ENCODE peak calls at places on chromosomes 5 and 9, in nine cellular contexts. L, T, S, N, W, B, M, E and D are unnamed samples.

GRCh38 chr9:86481466-86481865 is 127.3 kb upstream of the TUT7 start:
- DNase-seq in W (no peak), L (no peak), T (no peak), B (no peak), E (no peak), S (no peak), N (no peak), M (no peak), D (no peak)

GRCh38 chr9:133839822-133840329 is 101.7 kb upstream of the SARDH start:
- DNase-seq in M (peak), E (peak), L (no peak), T (no peak), N (no peak), S (no peak), B (no peak), W (no peak), D (peak)

GRCh38 chr9:69932901-69933300 is 110.7 kb upstream of the MAMDC2 start:
- DNase-seq in E (peak), T (peak), B (no peak), N (peak), L (no peak), M (no peak), W (no peak), S (no peak), D (no peak)

GRCh38 chr9:34387239-34387638 is 10.5 kb upstream of the MYORG start:
- DNase-seq in M (no peak), S (no peak), B (no peak), L (no peak), N (no peak), W (no peak), T (no peak), E (no peak), D (no peak)

GRCh38 chr5:1517838-1518237 is 5.9 kb downstream of the LPCAT1 start:
- DNase-seq in E (no peak), M (peak), S (peak), L (no peak), W (no peak), N (no peak), T (no peak), B (no peak), D (no peak)

GRCh38 chr9:125659954-125660353 is 47.1 kb downstream of the MAPKAP1 start:
- DNase-seq in B (no peak), S (no peak), N (no peak), W (peak), M (no peak), L (peak), T (no peak), E (peak), D (no peak)

GRCh38 chr5:172444626-172445365 is 9.5 kb downstream of the SH3PXD2B start:
- DNase-seq in M (no peak), T (no peak), B (no peak), E (no peak), L (no peak), S (no peak), N (no peak), W (no peak), D (no peak)

GRCh38 chr9:132312873-132313272 is 41.9 kb downstream of the SETX start:
- DNase-seq in T (no peak), E (peak), W (no peak), L (no peak), B (no peak), S (no peak), M (no peak), N (no peak), D (no peak)

GRCh38 chr5:136038635-136039034 is 9.8 kb downstream of the TGFBI start:
- DNase-seq in L (no peak), N (no peak), T (no peak), B (no peak), E (peak), S (no peak), M (no peak), W (peak), D (no peak)

GRCh38 chr9:128072144-128073021 is 4.4 kb downstream of the SLC25A25 start:
- DNase-seq in W (peak), B (peak), E (peak), N (peak), T (no peak), L (no peak), M (peak), S (no peak), D (peak)

GRCh38 chr5:140321796-140322195 is 18.9 kb upstream of the PFDN1 start:
- DNase-seq in W (no peak), L (no peak), S (peak), E (no peak), N (no peak), B (no peak), M (peak), T (no peak), D (no peak)

GRCh38 chr5:133839721-133840120 is 128.7 kb downstream of the C5orf15 start:
- DNase-seq in W (no peak), N (no peak), B (no peak), L (no peak), M (no peak), E (no peak), T (no peak), S (no peak), D (no peak)

GRCh38 chr9:100587375-100587774 is 9.5 kb downstream of the CAVIN4 start:
- DNase-seq in W (peak), S (no peak), L (no peak), N (no peak), E (no peak), T (no peak), M (no peak), B (no peak), D (no peak)

GRCh38 chr5:181181650-181182565 is 23.1 kb downstream of the TRIM7 start:
- DNase-seq in M (peak), N (peak), B (peak), E (peak), S (peak), T (no peak), L (no peak), W (peak), D (no peak)

GRCh38 chr9:5910413-5911057 is 19.8 kb downstream of the MLANA start:
- DNase-seq in T (no peak), N (no peak), W (no peak), S (no peak), B (no peak), E (no peak), L (no peak), M (no peak), D (no peak)

GRCh38 chr9:91905958-91906585 is 44.0 kb downstream of the ROR2 start:
- DNase-seq in E (no peak), S (peak), L (no peak), W (no peak), M (no peak), T (peak), B (peak), N (no peak), D (no peak)

GRCh38 chr9:98785333-98785933 is 10.9 kb downstream of the ANKS6 start:
- DNase-seq in B (no peak), M (no peak), T (no peak), S (no peak), E (no peak), L (no peak), W (no peak), N (no peak), D (no peak)

GRCh38 chr9:123954921-123955320 is 25.0 kb upstream of the DENND1A start:
- DNase-seq in S (no peak), E (peak), T (no peak), N (peak), W (no peak), M (no peak), B (no peak), L (no peak), D (no peak)

GRCh38 chr9:108511200-108511756 is 344.5 kb downstream of the ACTL7B start:
- DNase-seq in E (peak), T (no peak), L (no peak), W (peak), B (no peak), M (no peak), N (no peak), S (no peak), D (peak)

GRCh38 chr5:55600536-55601208 is 65.9 kb upstream of the PLPP1 start:
- DNase-seq in E (peak), B (no peak), W (peak), S (no peak), T (no peak), N (no peak), M (no peak), L (no peak), D (no peak)

GRCh38 chr5:55599148-55600050 is 64.6 kb upstream of the PLPP1 start:
- DNase-seq in T (no peak), L (no peak), E (no peak), M (no peak), W (no peak), N (no peak), B (no peak), S (no peak), D (no peak)

GRCh38 chr5:55600086-55600485 is 65.3 kb upstream of the PLPP1 start:
- DNase-seq in W (no peak), S (no peak), N (no peak), T (no peak), M (no peak), L (no peak), B (no peak), E (no peak), D (no peak)

GRCh38 chr5:55594636-55595035 is 59.9 kb upstream of the PLPP1 start:
- DNase-seq in S (no peak), M (no peak), L (no peak), N (no peak), W (peak), T (no peak), B (no peak), E (no peak), D (no peak)

DNA sequence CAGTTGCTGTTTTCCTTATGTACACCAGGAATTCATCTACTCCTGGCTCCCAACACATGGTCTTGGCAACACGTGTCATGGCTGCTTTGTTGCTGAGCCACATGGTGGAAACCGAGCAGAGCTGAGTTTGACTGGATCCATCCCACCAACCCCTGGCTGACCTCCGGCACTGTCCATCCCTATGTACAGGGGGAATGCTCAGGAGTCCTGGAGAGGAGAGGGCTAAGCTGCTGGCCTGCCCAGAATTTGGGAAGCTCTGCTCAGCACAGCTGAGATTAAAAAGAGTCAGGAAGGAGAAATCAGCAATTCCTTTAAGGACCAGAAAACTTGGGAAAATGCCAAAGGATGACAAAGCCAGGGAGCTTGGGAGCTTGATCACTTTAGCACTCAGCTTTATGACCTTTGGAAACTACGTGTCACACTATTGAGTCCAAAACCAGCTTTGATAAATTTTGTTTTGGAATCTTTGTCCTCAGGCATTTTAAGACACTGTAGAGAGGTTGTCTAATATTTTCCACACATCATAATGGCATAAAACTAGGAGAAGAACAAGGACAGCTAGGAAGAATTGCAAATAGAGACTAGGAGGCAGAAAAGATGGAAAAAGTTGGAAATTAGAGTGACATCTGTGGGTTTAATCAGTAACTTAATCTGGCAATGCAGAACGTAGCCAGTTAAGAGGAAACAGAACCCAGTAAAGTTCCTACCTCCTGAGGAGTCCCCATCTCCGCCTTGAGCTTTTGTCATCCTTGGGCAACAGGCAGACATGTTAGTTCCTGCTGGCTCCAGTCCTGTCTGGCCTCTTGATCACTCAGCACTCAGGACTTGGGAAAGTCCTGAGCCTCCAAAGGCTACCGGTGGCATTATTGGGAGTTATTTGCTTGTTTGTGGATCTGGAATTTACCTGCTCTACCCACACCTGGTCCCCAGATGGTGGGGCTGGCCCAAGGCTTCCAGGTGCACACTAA is 62.5 kb upstream of the PLPP1 start:
- DNase-seq in L (no peak), M (peak), W (peak), E (peak), T (no peak), B (no peak), N (peak), S (peak), D (no peak)
- TF ChIP-seq CTCF in L (no peak), M (no peak), W (no peak), E (no peak), T (no peak), B (no peak), N (no peak), S (no peak), D (no peak)

DNA sequence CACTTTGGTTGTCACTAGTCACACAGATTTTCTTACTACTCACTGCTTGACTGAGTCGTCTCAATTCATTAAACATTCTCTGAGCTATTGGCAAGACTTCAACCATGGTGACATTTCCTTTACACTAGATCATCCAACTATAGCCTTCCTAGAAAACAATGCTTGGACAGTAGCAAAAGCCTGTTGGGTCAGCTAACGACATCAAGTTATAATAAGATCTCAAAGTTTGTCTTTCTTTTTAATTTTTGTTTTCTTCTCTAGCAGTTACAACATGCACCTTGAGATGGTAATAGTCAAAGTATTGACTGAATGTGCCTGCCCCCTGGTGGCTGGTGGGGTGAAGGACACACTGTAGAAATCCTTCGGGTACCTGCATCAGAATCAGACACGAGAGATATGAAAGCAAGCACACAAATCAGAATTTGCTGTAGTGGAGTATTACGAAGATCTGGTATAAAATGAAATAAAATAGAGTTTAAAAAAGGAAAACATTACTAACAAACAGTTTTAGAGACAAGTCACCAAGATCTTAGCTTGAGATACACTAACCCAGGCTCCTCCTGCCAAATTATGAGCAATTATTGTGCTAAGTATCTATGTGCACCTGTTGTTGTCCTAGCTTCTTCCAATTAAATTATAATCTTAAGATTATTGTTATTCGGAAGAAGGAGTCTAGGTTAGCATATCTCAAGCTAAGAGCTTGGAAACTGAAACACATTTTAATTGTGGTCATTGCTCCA is 81.2 kb downstream of the ARL15 start:
- DNase-seq in M (peak), W (peak), E (peak), N (peak), T (peak), B (peak), S (peak), L (no peak), D (peak)
- TF ChIP-seq CTCF in M (peak), W (peak), E (peak), N (peak), T (peak), B (peak), S (peak), L (peak), D (peak)

GRCh38 chr5:146205499-146206202 is 2.2 kb downstream of the RBM27 start:
- DNase-seq in N (no peak), S (no peak), M (no peak), L (no peak), B (no peak), E (no peak), W (no peak), T (no peak), D (no peak)

GRCh38 chr5:146213210-146213838 is 9.9 kb downstream of the RBM27 start:
- DNase-seq in L (no peak), W (peak), E (peak), M (no peak), S (no peak), T (no peak), B (no peak), N (peak), D (no peak)

GRCh38 chr5:146203872-146204192 is 427 bp downstream of the RBM27 start:
- DNase-seq in W (no peak), N (no peak), L (no peak), E (no peak), M (no peak), B (no peak), T (peak), S (no peak), D (no peak)

GRCh38 chr5:146206257-146206656 is 2.9 kb downstream of the RBM27 start:
- DNase-seq in S (no peak), W (no peak), M (no peak), E (no peak), N (no peak), B (no peak), T (no peak), L (no peak), D (no peak)

GRCh38 chr5:146208916-146209522 is 5.6 kb downstream of the RBM27 start:
- DNase-seq in B (no peak), T (peak), M (no peak), E (no peak), W (no peak), S (no peak), L (no peak), N (no peak), D (no peak)
- TF ChIP-seq CTCF in B (no peak), T (no peak), M (peak), E (peak), W (no peak), S (no peak), L (no peak), N (peak), D (no peak)

GRCh38 chr9:112041536-112042243 is 133.4 kb downstream of the SUSD1 start:
- DNase-seq in S (no peak), B (no peak), T (peak), E (peak), W (peak), N (peak), M (peak), L (peak), D (peak)
- TF ChIP-seq CTCF in S (no peak), B (no peak), T (no peak), E (no peak), W (no peak), N (no peak), M (no peak), L (no peak), D (no peak)

GRCh38 chr9:78857371-78858225 is 560.7 kb downstream of the PSAT1 start:
- DNase-seq in L (no peak), N (no peak), T (no peak), W (no peak), B (no peak), S (no peak), E (no peak), M (no peak), D (no peak)

GRCh38 chr9:78858266-78858665 is 561.3 kb downstream of the PSAT1 start:
- DNase-seq in E (no peak), S (no peak), T (no peak), W (peak), N (no peak), L (no peak), M (no peak), B (no peak), D (no peak)

GRCh38 chr9:78863531-78863930 is 566.6 kb downstream of the PSAT1 start:
- DNase-seq in E (peak), T (no peak), S (no peak), N (no peak), M (no peak), W (peak), B (no peak), L (no peak), D (no peak)

GRCh38 chr9:78856781-78857180 is 559.9 kb downstream of the PSAT1 start:
- DNase-seq in N (no peak), M (no peak), T (no peak), L (no peak), S (no peak), E (no peak), B (no peak), W (no peak), D (no peak)

DNA sequence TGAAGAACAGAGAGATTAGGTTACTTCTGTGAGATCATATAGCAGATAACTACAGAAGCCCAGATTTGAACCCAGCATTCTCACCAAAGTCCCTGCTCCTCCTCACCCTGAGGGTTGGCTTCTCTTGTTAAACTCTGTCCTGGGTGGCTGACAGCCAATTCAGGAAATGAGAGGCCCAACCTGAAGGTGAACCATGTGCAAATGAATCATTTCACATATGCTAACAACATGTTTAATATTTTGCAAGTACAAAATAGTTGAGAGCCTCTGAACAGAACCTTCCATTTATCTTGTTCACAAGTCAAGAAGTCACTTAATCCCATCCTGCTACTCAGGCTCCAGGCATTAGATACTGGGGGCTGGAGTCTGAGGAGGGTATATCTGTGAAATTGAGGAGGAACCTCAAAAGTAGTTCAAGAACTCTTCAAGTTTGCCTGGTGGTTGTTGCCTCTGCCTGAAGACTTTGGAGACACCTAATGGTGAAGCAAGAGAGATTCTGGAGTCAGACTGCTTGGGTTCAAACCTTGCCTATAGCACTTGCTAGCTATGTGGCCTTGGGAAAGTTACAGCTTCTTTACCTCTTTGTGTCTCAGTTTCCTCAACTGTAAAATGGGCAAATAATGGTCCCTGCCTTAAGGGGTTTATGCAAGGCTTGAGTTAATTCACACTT is 564.0 kb downstream of the PSAT1 start:
- DNase-seq in T (no peak), E (peak), W (peak), B (no peak), L (no peak), S (no peak), M (no peak), N (no peak), D (no peak)
- TF ChIP-seq CTCF in T (no peak), E (peak), W (no peak), B (no peak), L (no peak), S (no peak), M (no peak), N (peak), D (no peak)

GRCh38 chr9:114200721-114201300 is 45.5 kb downstream of the COL27A1 start:
- DNase-seq in T (no peak), W (peak), S (no peak), M (no peak), N (no peak), B (no peak), E (no peak), L (no peak), D (no peak)
- TF ChIP-seq CTCF in T (no peak), W (no peak), S (no peak), M (no peak), N (no peak), B (no peak), E (no peak), L (no peak), D (no peak)